ENCODE peak calls at places on chromosomes 11 and 22, in nine cellular contexts. S is A549, W is WTC11, O is HCT116, Y is NB4, Q is H1, V is K562, J is GM12878, G is HepG2. D is an unnamed sample.

GRCh38 chr22:34105461-34106062 is 185.3 kb upstream of the LARGE1 start:
- DNase-seq in J (no peak), Y (peak), G (peak), W (peak), Q (peak), S (peak), V (no peak), O (no peak), D (no peak)

GRCh38 chr11:116725434-116726221 is 47.2 kb downstream of the BUD13 start:
- DNase-seq in V (no peak), J (no peak), Y (no peak), O (no peak), S (no peak), W (no peak), G (no peak), Q (no peak), D (no peak)

GRCh38 chr11:16604784-16605439 is 133.5 kb upstream of the C11orf58 start:
- DNase-seq in Q (peak), S (no peak), Y (peak), O (no peak), W (peak), J (no peak), V (peak), G (no peak), D (peak)

GRCh38 chr11:47414685-47415070 is 6.3 kb downstream of the SLC39A13 start:
- DNase-seq in W (no peak), O (no peak), Y (no peak), G (no peak), J (no peak), S (no peak), Q (no peak), V (no peak), D (no peak)

GRCh38 chr22:37045958-37046357 is 5.6 kb upstream of the KCTD17 start:
- DNase-seq in Y (peak), G (no peak), S (peak), W (no peak), V (peak), J (no peak), O (no peak), Q (no peak), D (peak)

GRCh38 chr11:77353131-77353530 is 51.6 kb upstream of the GDPD4 start:
- DNase-seq in G (no peak), W (no peak), J (no peak), O (no peak), Y (no peak), S (no peak), V (no peak), Q (no peak), D (no peak)

GRCh38 chr11:123255909-123256308 is 60.9 kb upstream of the CLMP start:
- DNase-seq in G (no peak), V (no peak), O (no peak), J (no peak), W (peak), S (no peak), Q (peak), Y (no peak), D (no peak)

GRCh38 chr11:721347-721912 is 15.4 kb downstream of the EPS8L2 start:
- DNase-seq in G (no peak), S (no peak), Y (no peak), W (no peak), O (no peak), J (no peak), V (no peak), Q (no peak), D (no peak)

GRCh38 chr22:22200569-22201184 is 43.9 kb upstream of the VPREB1 start:
- DNase-seq in W (no peak), Y (no peak), Q (no peak), V (no peak), J (no peak), S (no peak), O (no peak), G (no peak), D (no peak)

GRCh38 chr11:45665206-45665932 is at the start of gene CHST1:
- DNase-seq in Q (peak), O (no peak), W (peak), S (peak), J (no peak), V (peak), Y (peak), G (no peak), D (peak)

GRCh38 chr22:23155831-23156230 is 10.6 kb downstream of the RAB36 start:
- DNase-seq in J (no peak), S (no peak), O (no peak), Q (no peak), V (no peak), Y (no peak), W (no peak), G (no peak), D (no peak)

GRCh38 chr11:108947654-108948570 is 283.0 kb downstream of the DDX10 start:
- DNase-seq in O (no peak), W (no peak), V (no peak), Q (no peak), Y (peak), G (no peak), S (peak), J (no peak), D (peak)

GRCh38 chr11:105609341-105609781 is 512 bp upstream of the GRIA4 start:
- DNase-seq in S (no peak), Y (peak), Q (peak), V (peak), W (peak), O (peak), J (no peak), G (peak), D (peak)

GRCh38 chr11:67441731-67442401 is 1.4 kb downstream of the CORO1B start:
- DNase-seq in V (no peak), Q (no peak), Y (peak), J (no peak), S (no peak), W (no peak), G (no peak), O (no peak), D (no peak)

GRCh38 chr11:67438121-67438902 is 830 bp upstream of the PTPRCAP start:
- DNase-seq in J (no peak), O (no peak), W (no peak), Q (no peak), G (no peak), Y (peak), V (peak), S (no peak), D (no peak)

GRCh38 chr11:67441082-67441683 is 2.1 kb downstream of the CORO1B start:
- DNase-seq in J (no peak), Y (peak), Q (no peak), W (no peak), V (no peak), G (no peak), O (no peak), S (no peak), D (no peak)

GRCh38 chr11:67440229-67441081 is 2.8 kb downstream of the CORO1B start:
- DNase-seq in Y (no peak), S (no peak), Q (no peak), W (no peak), V (no peak), J (no peak), O (no peak), G (no peak), D (no peak)

DNA sequence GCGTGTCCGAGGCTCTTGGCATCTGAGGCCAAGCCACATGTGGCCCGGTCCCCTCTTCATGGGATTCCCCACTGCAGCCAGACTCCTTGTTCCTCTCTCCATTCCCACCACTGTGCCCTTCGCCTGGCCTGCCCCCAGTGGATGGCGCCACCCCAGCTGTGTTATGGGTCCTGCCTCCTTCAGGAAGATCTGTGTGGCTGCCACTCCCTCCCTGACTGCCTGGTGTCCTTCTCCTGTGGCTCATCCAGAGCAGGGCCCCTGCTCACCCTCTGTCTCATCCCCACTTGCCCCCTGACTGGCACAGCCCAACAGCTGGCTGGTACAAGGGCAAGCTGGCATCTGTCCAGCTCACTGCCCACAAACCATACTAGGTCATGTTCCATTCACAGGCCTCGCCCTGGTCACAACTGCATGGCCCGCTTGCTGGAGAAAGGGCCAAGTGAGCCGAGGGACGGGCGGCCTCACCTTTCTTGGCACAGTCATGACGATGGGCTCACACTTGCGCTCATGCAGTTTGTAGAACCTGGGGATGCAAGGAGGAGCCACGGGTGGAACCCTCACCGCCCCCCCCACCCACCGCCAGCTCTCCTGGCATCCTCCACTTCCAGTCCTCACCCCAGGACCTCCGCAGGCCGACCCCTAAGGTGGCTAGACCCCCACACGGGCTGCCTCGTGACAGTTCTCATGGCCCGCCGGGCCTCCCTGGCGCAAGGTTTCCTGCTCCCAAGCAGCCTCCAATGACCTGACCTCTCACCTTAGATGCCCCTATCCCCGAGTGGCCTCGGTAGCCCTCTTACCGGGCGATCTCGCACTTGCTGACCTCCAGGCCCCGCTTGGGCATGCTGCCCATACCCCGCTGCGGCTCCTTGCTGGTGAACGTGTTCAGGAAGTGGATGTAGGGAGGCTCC is 2.1 kb upstream of the PTPRCAP start:
- DNase-seq in V (no peak), W (peak), S (peak), Y (peak), Q (no peak), J (no peak), G (peak), O (no peak), D (peak)
- TF ChIP-seq MAX in V (no peak), W (no peak), S (no peak), Y (no peak), Q (no peak), J (no peak), G (no peak), O (no peak), D (no peak)

DNA sequence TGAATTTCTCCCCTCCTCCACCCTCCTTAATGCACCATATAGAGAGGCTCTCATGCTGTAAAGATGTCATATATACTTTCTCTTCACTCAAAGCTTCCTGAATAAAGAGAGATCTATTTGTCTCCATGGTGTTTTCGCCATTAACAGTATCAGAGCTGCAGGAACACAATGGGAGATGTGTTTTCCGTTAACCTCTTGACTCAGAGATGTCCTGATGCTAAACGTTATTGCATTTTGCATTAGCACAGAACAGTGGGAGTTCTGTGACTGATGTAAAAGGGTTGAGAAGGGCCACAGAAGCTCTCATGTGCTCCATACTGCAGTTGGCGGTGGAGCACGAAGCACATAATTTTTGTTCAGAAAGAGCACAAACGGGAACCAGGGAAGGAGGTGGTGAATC is 25.7 kb upstream of the BLID start:
- DNase-seq in Q (no peak), S (no peak), G (no peak), O (no peak), V (no peak), J (no peak), W (no peak), Y (no peak), D (no peak)
- TF ChIP-seq MAX in Q (no peak), S (no peak), G (no peak), O (peak), V (no peak), J (no peak), W (no peak), Y (no peak), D (no peak)

DNA sequence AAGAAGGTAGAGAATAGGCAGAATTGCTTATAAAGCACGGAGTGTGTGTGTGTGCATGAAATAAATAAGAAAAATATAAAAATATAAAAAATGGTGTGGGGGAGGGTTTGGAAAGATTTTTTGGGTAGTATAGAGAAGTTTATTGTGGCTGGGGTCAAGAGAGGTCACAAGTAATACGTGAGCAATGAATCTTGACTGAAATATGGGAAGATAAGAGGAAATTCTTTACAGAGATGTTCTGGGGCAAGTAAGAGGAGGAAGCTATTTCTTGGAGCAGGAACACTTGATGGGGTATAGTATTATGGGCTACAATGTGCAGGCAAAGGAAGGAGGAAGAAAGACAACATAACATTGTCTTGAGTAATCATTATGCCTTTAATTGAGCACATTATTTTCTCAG is 2.1 kb downstream of the HBD start:
- DNase-seq in J (no peak), S (no peak), Y (no peak), G (no peak), V (no peak), O (no peak), W (no peak), Q (no peak), D (no peak)
- TF ChIP-seq MAX in J (no peak), S (no peak), Y (no peak), G (no peak), V (no peak), O (no peak), W (no peak), Q (no peak), D (no peak)

GRCh38 chr11:78459738-78460137 is 42.1 kb upstream of the GAB2 start:
- DNase-seq in J (no peak), Q (no peak), G (no peak), V (no peak), Y (no peak), O (no peak), S (no peak), W (no peak), D (peak)

GRCh38 chr11:78465169-78465942 is 47.7 kb upstream of the GAB2 start:
- DNase-seq in O (no peak), J (peak), Y (no peak), G (no peak), W (no peak), S (no peak), Q (no peak), V (no peak), D (no peak)

GRCh38 chr11:78460468-78460867 is 42.8 kb upstream of the GAB2 start:
- DNase-seq in V (no peak), Q (no peak), W (no peak), S (no peak), O (no peak), G (no peak), Y (no peak), J (no peak), D (peak)
- TF ChIP-seq MAX in V (no peak), Q (no peak), W (no peak), S (no peak), O (no peak), G (no peak), Y (no peak), J (no peak), D (no peak)

GRCh38 chr11:94653561-94653960 is 86.4 kb downstream of the PIWIL4 start:
- DNase-seq in S (no peak), G (no peak), W (no peak), Q (peak), Y (no peak), V (no peak), O (no peak), J (no peak), D (no peak)
- TF ChIP-seq MAX in S (no peak), G (no peak), W (no peak), Q (no peak), Y (no peak), V (no peak), O (no peak), J (no peak), D (no peak)

GRCh38 chr22:19039796-19040580 is 82.2 kb downstream of the DGCR2 start:
- DNase-seq in Q (no peak), S (no peak), G (no peak), V (no peak), W (no peak), O (no peak), Y (no peak), J (no peak), D (no peak)

GRCh38 chr22:19043111-19044085 is 78.8 kb downstream of the DGCR2 start:
- DNase-seq in V (no peak), W (no peak), Q (no peak), S (no peak), O (no peak), J (no peak), Y (no peak), G (no peak), D (no peak)

GRCh38 chr22:19040581-19041402 is 81.4 kb downstream of the DGCR2 start:
- DNase-seq in W (no peak), Y (no peak), J (no peak), G (no peak), V (no peak), O (no peak), Q (no peak), S (no peak), D (no peak)

GRCh38 chr22:19042285-19043110 is 79.7 kb downstream of the DGCR2 start:
- DNase-seq in O (no peak), Y (no peak), J (no peak), S (no peak), G (no peak), V (no peak), Q (no peak), W (no peak), D (no peak)

DNA sequence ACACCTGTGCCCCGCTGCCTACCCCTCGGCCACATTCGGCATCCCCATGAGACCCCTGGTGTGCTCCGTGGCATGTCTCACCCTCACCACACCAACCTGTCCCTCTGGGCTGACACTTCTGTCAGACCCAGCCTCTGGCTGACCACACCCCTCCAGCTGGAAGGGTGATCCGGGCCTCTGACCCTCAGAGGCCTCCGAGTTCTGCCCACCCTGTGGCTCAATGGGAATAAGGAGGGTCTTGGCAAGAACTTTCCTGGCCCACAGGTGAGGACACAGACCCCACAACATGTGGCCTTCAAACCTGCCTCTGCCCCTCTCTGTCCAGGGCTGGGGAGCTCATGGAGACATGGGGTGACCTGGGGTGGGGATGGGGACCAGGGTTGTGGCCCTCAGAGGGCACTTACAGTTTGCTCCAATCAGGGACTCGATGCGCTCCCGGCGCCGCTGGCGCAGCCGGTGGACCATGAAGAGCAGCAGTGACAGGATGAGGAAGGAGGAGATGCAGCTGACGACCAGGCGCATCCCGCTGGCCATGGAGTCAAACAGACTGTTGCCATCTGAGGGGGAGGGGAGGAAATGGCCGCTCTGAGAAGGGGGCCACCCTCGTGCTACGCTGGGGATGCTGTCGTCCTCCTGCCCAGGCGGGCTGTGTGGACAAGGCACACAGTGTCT is 80.7 kb downstream of the DGCR2 start:
- DNase-seq in O (no peak), V (no peak), J (no peak), S (no peak), Q (no peak), W (no peak), Y (no peak), G (no peak), D (no peak)
- TF ChIP-seq MAX in O (no peak), V (no peak), J (no peak), S (no peak), Q (no peak), W (no peak), Y (no peak), G (no peak), D (no peak)

DNA sequence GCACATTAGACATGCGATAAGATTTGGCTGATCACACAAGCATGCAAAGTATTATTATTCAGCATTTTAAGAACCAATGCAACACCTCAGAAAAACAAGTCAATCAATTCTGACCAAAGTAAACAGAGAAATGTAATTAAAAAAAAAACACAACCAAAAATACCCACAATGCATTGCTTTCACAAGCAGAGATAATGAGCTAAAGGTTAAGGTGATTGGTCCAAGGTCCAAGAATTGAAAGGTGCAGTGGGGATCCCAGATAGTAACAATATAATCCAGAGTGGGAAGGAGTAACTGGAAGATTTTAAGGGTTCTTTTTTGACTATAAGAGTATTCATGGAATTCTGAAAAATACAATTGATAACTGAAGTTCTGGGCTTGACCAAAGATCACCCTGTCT is 39.0 kb downstream of the APOL5 start:
- DNase-seq in W (no peak), O (no peak), S (no peak), Q (no peak), Y (no peak), V (peak), G (no peak), J (no peak), D (no peak)
- TF ChIP-seq MAX in W (no peak), O (no peak), S (no peak), Q (no peak), Y (no peak), V (no peak), G (no peak), J (no peak), D (no peak)

GRCh38 chr22:39243443-39244072 is 1.2 kb downstream of the PDGFB start:
- DNase-seq in O (no peak), W (no peak), Y (no peak), G (peak), V (no peak), Q (peak), S (peak), J (no peak), D (no peak)
- TF ChIP-seq MAX in O (no peak), W (no peak), Y (no peak), G (peak), V (no peak), Q (no peak), S (peak), J (no peak), D (no peak)